ENCODE peak calls at places on chromosomes 3 and 15, in nine cellular contexts. One of them, this sample, is unnamed.

GRCh38 chr3:11310258-11310657 is 38.1 kb downstream of the ATG7 start:
- DNase-seq in cardiac fibroblast: no peak
- DNase-seq in stimulated activated CD4-positive, alpha-beta T cell treated with anti-CD3 and anti-CD28 coated beads, Interleukin-2, amount 100 ng/mL, for 48 hours: no peak
- DNase-seq in SHP77: no peak
- DNase-seq in activated CD4-positive, alpha-beta T cell treated with anti-CD3 and anti-CD28 coated beads, Interleukin-2, amount 10 ng/mL, durations not matched to agents 7 days and 5 days: no peak
- DNase-seq in mucosa of descending colon: no peak
- DNase-seq in T-cell: no peak
- DNase-seq in NCI-H1436: no peak
- DNase-seq in naive thymus-derived CD4-positive, alpha-beta T cell: no peak
- DNase-seq in this sample: no peak

GRCh38 chr15:50881121-50882048 is 27.1 kb upstream of the AP4E1 start:
- DNase-seq in cardiac fibroblast: no peak
- DNase-seq in activated CD4-positive, alpha-beta T cell treated with anti-CD3 and anti-CD28 coated beads, Interleukin-2, amount 10 ng/mL, durations not matched to agents 7 days and 5 days: no peak
- DNase-seq in stimulated activated CD4-positive, alpha-beta T cell treated with anti-CD3 and anti-CD28 coated beads, Interleukin-2, amount 100 ng/mL, for 48 hours: no peak
- DNase-seq in T-cell: no peak
- DNase-seq in naive thymus-derived CD4-positive, alpha-beta T cell: no peak
- DNase-seq in NCI-H1436: no peak
- DNase-seq in SHP77: no peak
- DNase-seq in mucosa of descending colon: no peak
- DNase-seq in this sample: no peak

GRCh38 chr3:185915642-185916041 is 22.2 kb downstream of the TRA2B start:
- DNase-seq in mucosa of descending colon: no peak
- DNase-seq in naive thymus-derived CD4-positive, alpha-beta T cell: no peak
- DNase-seq in activated CD4-positive, alpha-beta T cell treated with anti-CD3 and anti-CD28 coated beads, Interleukin-2, amount 10 ng/mL, durations not matched to agents 7 days and 5 days: no peak
- DNase-seq in SHP77: no peak
- DNase-seq in T-cell: no peak
- DNase-seq in stimulated activated CD4-positive, alpha-beta T cell treated with anti-CD3 and anti-CD28 coated beads, Interleukin-2, amount 100 ng/mL, for 48 hours: no peak
- DNase-seq in NCI-H1436: no peak
- DNase-seq in cardiac fibroblast: no peak
- DNase-seq in this sample: no peak

GRCh38 chr3:197191897-197192296 is 106.5 kb downstream of the DLG1 start:
- DNase-seq in activated CD4-positive, alpha-beta T cell treated with anti-CD3 and anti-CD28 coated beads, Interleukin-2, amount 10 ng/mL, durations not matched to agents 7 days and 5 days: no peak
- DNase-seq in naive thymus-derived CD4-positive, alpha-beta T cell: no peak
- DNase-seq in NCI-H1436: no peak
- DNase-seq in cardiac fibroblast: no peak
- DNase-seq in T-cell: no peak
- DNase-seq in stimulated activated CD4-positive, alpha-beta T cell treated with anti-CD3 and anti-CD28 coated beads, Interleukin-2, amount 100 ng/mL, for 48 hours: no peak
- DNase-seq in SHP77: no peak
- DNase-seq in mucosa of descending colon: no peak
- DNase-seq in this sample: no peak

GRCh38 chr3:128274837-128275236 is 121.6 kb downstream of the EEFSEC start:
- DNase-seq in stimulated activated CD4-positive, alpha-beta T cell treated with anti-CD3 and anti-CD28 coated beads, Interleukin-2, amount 100 ng/mL, for 48 hours: no peak
- DNase-seq in mucosa of descending colon: no peak
- DNase-seq in activated CD4-positive, alpha-beta T cell treated with anti-CD3 and anti-CD28 coated beads, Interleukin-2, amount 10 ng/mL, durations not matched to agents 7 days and 5 days: no peak
- DNase-seq in naive thymus-derived CD4-positive, alpha-beta T cell: no peak
- DNase-seq in cardiac fibroblast: peak
- DNase-seq in T-cell: no peak
- DNase-seq in NCI-H1436: no peak
- DNase-seq in SHP77: no peak
- DNase-seq in this sample: peak

GRCh38 chr3:48957006-48957705 is 32.9 kb upstream of the P4HTM start:
- DNase-seq in stimulated activated CD4-positive, alpha-beta T cell treated with anti-CD3 and anti-CD28 coated beads, Interleukin-2, amount 100 ng/mL, for 48 hours: no peak
- DNase-seq in naive thymus-derived CD4-positive, alpha-beta T cell: no peak
- DNase-seq in NCI-H1436: no peak
- DNase-seq in SHP77: no peak
- DNase-seq in T-cell: no peak
- DNase-seq in cardiac fibroblast: no peak
- DNase-seq in activated CD4-positive, alpha-beta T cell treated with anti-CD3 and anti-CD28 coated beads, Interleukin-2, amount 10 ng/mL, durations not matched to agents 7 days and 5 days: no peak
- DNase-seq in mucosa of descending colon: no peak
- DNase-seq in this sample: no peak

GRCh38 chr15:77187751-77188464 is 117.0 kb upstream of the TSPAN3 start:
- DNase-seq in T-cell: no peak
- DNase-seq in mucosa of descending colon: no peak
- DNase-seq in stimulated activated CD4-positive, alpha-beta T cell treated with anti-CD3 and anti-CD28 coated beads, Interleukin-2, amount 100 ng/mL, for 48 hours: no peak
- DNase-seq in cardiac fibroblast: peak
- DNase-seq in NCI-H1436: no peak
- DNase-seq in naive thymus-derived CD4-positive, alpha-beta T cell: no peak
- DNase-seq in activated CD4-positive, alpha-beta T cell treated with anti-CD3 and anti-CD28 coated beads, Interleukin-2, amount 10 ng/mL, durations not matched to agents 7 days and 5 days: peak
- DNase-seq in SHP77: no peak
- DNase-seq in this sample: no peak

GRCh38 chr3:143507735-143508580 is 340.3 kb downstream of the SLC9A9 start:
- DNase-seq in stimulated activated CD4-positive, alpha-beta T cell treated with anti-CD3 and anti-CD28 coated beads, Interleukin-2, amount 100 ng/mL, for 48 hours: no peak
- DNase-seq in activated CD4-positive, alpha-beta T cell treated with anti-CD3 and anti-CD28 coated beads, Interleukin-2, amount 10 ng/mL, durations not matched to agents 7 days and 5 days: no peak
- DNase-seq in cardiac fibroblast: peak
- DNase-seq in T-cell: no peak
- DNase-seq in SHP77: no peak
- DNase-seq in mucosa of descending colon: no peak
- DNase-seq in NCI-H1436: no peak
- DNase-seq in naive thymus-derived CD4-positive, alpha-beta T cell: no peak
- DNase-seq in this sample: peak

GRCh38 chr15:92112180-92112579 is 258.7 kb downstream of the SLCO3A1 start:
- DNase-seq in T-cell: no peak
- DNase-seq in activated CD4-positive, alpha-beta T cell treated with anti-CD3 and anti-CD28 coated beads, Interleukin-2, amount 10 ng/mL, durations not matched to agents 7 days and 5 days: no peak
- DNase-seq in mucosa of descending colon: no peak
- DNase-seq in naive thymus-derived CD4-positive, alpha-beta T cell: no peak
- DNase-seq in SHP77: no peak
- DNase-seq in cardiac fibroblast: no peak
- DNase-seq in stimulated activated CD4-positive, alpha-beta T cell treated with anti-CD3 and anti-CD28 coated beads, Interleukin-2, amount 100 ng/mL, for 48 hours: no peak
- DNase-seq in NCI-H1436: no peak
- DNase-seq in this sample: no peak

GRCh38 chr3:11204697-11205397 is 50.6 kb downstream of the HRH1 start:
- DNase-seq in stimulated activated CD4-positive, alpha-beta T cell treated with anti-CD3 and anti-CD28 coated beads, Interleukin-2, amount 100 ng/mL, for 48 hours: no peak
- DNase-seq in naive thymus-derived CD4-positive, alpha-beta T cell: no peak
- DNase-seq in cardiac fibroblast: no peak
- DNase-seq in NCI-H1436: no peak
- DNase-seq in SHP77: no peak
- DNase-seq in T-cell: no peak
- DNase-seq in mucosa of descending colon: no peak
- DNase-seq in activated CD4-positive, alpha-beta T cell treated with anti-CD3 and anti-CD28 coated beads, Interleukin-2, amount 10 ng/mL, durations not matched to agents 7 days and 5 days: no peak
- DNase-seq in this sample: no peak

GRCh38 chr15:68208641-68209240 is 3.6 kb upstream of the CALML4 start:
- DNase-seq in NCI-H1436: no peak
- DNase-seq in T-cell: no peak
- DNase-seq in cardiac fibroblast: no peak
- DNase-seq in activated CD4-positive, alpha-beta T cell treated with anti-CD3 and anti-CD28 coated beads, Interleukin-2, amount 10 ng/mL, durations not matched to agents 7 days and 5 days: no peak
- DNase-seq in naive thymus-derived CD4-positive, alpha-beta T cell: no peak
- DNase-seq in mucosa of descending colon: no peak
- DNase-seq in SHP77: no peak
- DNase-seq in stimulated activated CD4-positive, alpha-beta T cell treated with anti-CD3 and anti-CD28 coated beads, Interleukin-2, amount 100 ng/mL, for 48 hours: no peak
- DNase-seq in this sample: no peak

GRCh38 chr3:73324203-73325155 is 263.0 kb downstream of the EBLN2 start:
- DNase-seq in mucosa of descending colon: no peak
- DNase-seq in activated CD4-positive, alpha-beta T cell treated with anti-CD3 and anti-CD28 coated beads, Interleukin-2, amount 10 ng/mL, durations not matched to agents 7 days and 5 days: no peak
- DNase-seq in NCI-H1436: no peak
- DNase-seq in T-cell: no peak
- DNase-seq in naive thymus-derived CD4-positive, alpha-beta T cell: no peak
- DNase-seq in SHP77: no peak
- DNase-seq in stimulated activated CD4-positive, alpha-beta T cell treated with anti-CD3 and anti-CD28 coated beads, Interleukin-2, amount 100 ng/mL, for 48 hours: no peak
- DNase-seq in cardiac fibroblast: no peak
- DNase-seq in this sample: no peak

GRCh38 chr15:31871159-31871886 is 159.0 kb upstream of the CHRNA7 start:
- DNase-seq in SHP77: peak
- DNase-seq in naive thymus-derived CD4-positive, alpha-beta T cell: no peak
- DNase-seq in NCI-H1436: no peak
- DNase-seq in T-cell: no peak
- DNase-seq in stimulated activated CD4-positive, alpha-beta T cell treated with anti-CD3 and anti-CD28 coated beads, Interleukin-2, amount 100 ng/mL, for 48 hours: peak
- DNase-seq in cardiac fibroblast: no peak
- DNase-seq in mucosa of descending colon: no peak
- DNase-seq in activated CD4-positive, alpha-beta T cell treated with anti-CD3 and anti-CD28 coated beads, Interleukin-2, amount 10 ng/mL, durations not matched to agents 7 days and 5 days: no peak
- DNase-seq in this sample: no peak

GRCh38 chr15:38691951-38692788 is 127.6 kb upstream of the RASGRP1 start:
- DNase-seq in T-cell: no peak
- DNase-seq in cardiac fibroblast: no peak
- DNase-seq in mucosa of descending colon: no peak
- DNase-seq in naive thymus-derived CD4-positive, alpha-beta T cell: no peak
- DNase-seq in NCI-H1436: no peak
- DNase-seq in activated CD4-positive, alpha-beta T cell treated with anti-CD3 and anti-CD28 coated beads, Interleukin-2, amount 10 ng/mL, durations not matched to agents 7 days and 5 days: no peak
- DNase-seq in SHP77: no peak
- DNase-seq in stimulated activated CD4-positive, alpha-beta T cell treated with anti-CD3 and anti-CD28 coated beads, Interleukin-2, amount 100 ng/mL, for 48 hours: no peak
- DNase-seq in this sample: no peak

GRCh38 chr3:48536787-48537186 is 19.8 kb downstream of the PFKFB4 start:
- DNase-seq in naive thymus-derived CD4-positive, alpha-beta T cell: no peak
- DNase-seq in activated CD4-positive, alpha-beta T cell treated with anti-CD3 and anti-CD28 coated beads, Interleukin-2, amount 10 ng/mL, durations not matched to agents 7 days and 5 days: no peak
- DNase-seq in cardiac fibroblast: no peak
- DNase-seq in SHP77: no peak
- DNase-seq in stimulated activated CD4-positive, alpha-beta T cell treated with anti-CD3 and anti-CD28 coated beads, Interleukin-2, amount 100 ng/mL, for 48 hours: no peak
- DNase-seq in NCI-H1436: no peak
- DNase-seq in T-cell: no peak
- DNase-seq in mucosa of descending colon: no peak
- DNase-seq in this sample: no peak

GRCh38 chr3:17091895-17092294 is 207.1 kb downstream of the PLCL2 start:
- DNase-seq in cardiac fibroblast: peak
- DNase-seq in stimulated activated CD4-positive, alpha-beta T cell treated with anti-CD3 and anti-CD28 coated beads, Interleukin-2, amount 100 ng/mL, for 48 hours: no peak
- DNase-seq in activated CD4-positive, alpha-beta T cell treated with anti-CD3 and anti-CD28 coated beads, Interleukin-2, amount 10 ng/mL, durations not matched to agents 7 days and 5 days: no peak
- DNase-seq in mucosa of descending colon: no peak
- DNase-seq in NCI-H1436: no peak
- DNase-seq in naive thymus-derived CD4-positive, alpha-beta T cell: no peak
- DNase-seq in T-cell: no peak
- DNase-seq in SHP77: no peak
- DNase-seq in this sample: no peak

GRCh38 chr3:190968616-190969015 is 106.1 kb upstream of the GMNC start:
- DNase-seq in mucosa of descending colon: no peak
- DNase-seq in T-cell: no peak
- DNase-seq in activated CD4-positive, alpha-beta T cell treated with anti-CD3 and anti-CD28 coated beads, Interleukin-2, amount 10 ng/mL, durations not matched to agents 7 days and 5 days: no peak
- DNase-seq in SHP77: no peak
- DNase-seq in cardiac fibroblast: no peak
- DNase-seq in stimulated activated CD4-positive, alpha-beta T cell treated with anti-CD3 and anti-CD28 coated beads, Interleukin-2, amount 100 ng/mL, for 48 hours: no peak
- DNase-seq in NCI-H1436: no peak
- DNase-seq in naive thymus-derived CD4-positive, alpha-beta T cell: no peak
- DNase-seq in this sample: no peak

GRCh38 chr3:51706788-51707731 is at the start of gene GRM2:
- DNase-seq in NCI-H1436: peak
- DNase-seq in T-cell: peak
- DNase-seq in cardiac fibroblast: peak
- DNase-seq in activated CD4-positive, alpha-beta T cell treated with anti-CD3 and anti-CD28 coated beads, Interleukin-2, amount 10 ng/mL, durations not matched to agents 7 days and 5 days: peak
- DNase-seq in naive thymus-derived CD4-positive, alpha-beta T cell: peak
- DNase-seq in SHP77: peak
- DNase-seq in mucosa of descending colon: peak
- DNase-seq in stimulated activated CD4-positive, alpha-beta T cell treated with anti-CD3 and anti-CD28 coated beads, Interleukin-2, amount 100 ng/mL, for 48 hours: no peak
- DNase-seq in this sample: peak

GRCh38 chr3:118818386-118818785 is 216.3 kb downstream of the IGSF11 start:
- DNase-seq in T-cell: no peak
- DNase-seq in SHP77: no peak
- DNase-seq in NCI-H1436: no peak
- DNase-seq in activated CD4-positive, alpha-beta T cell treated with anti-CD3 and anti-CD28 coated beads, Interleukin-2, amount 10 ng/mL, durations not matched to agents 7 days and 5 days: no peak
- DNase-seq in mucosa of descending colon: no peak
- DNase-seq in cardiac fibroblast: peak
- DNase-seq in stimulated activated CD4-positive, alpha-beta T cell treated with anti-CD3 and anti-CD28 coated beads, Interleukin-2, amount 100 ng/mL, for 48 hours: no peak
- DNase-seq in naive thymus-derived CD4-positive, alpha-beta T cell: no peak
- DNase-seq in this sample: peak

GRCh38 chr15:94838281-94838680 is 606.9 kb downstream of the MCTP2 start:
- DNase-seq in naive thymus-derived CD4-positive, alpha-beta T cell: no peak
- DNase-seq in stimulated activated CD4-positive, alpha-beta T cell treated with anti-CD3 and anti-CD28 coated beads, Interleukin-2, amount 100 ng/mL, for 48 hours: no peak
- DNase-seq in NCI-H1436: no peak
- DNase-seq in activated CD4-positive, alpha-beta T cell treated with anti-CD3 and anti-CD28 coated beads, Interleukin-2, amount 10 ng/mL, durations not matched to agents 7 days and 5 days: no peak
- DNase-seq in SHP77: no peak
- DNase-seq in mucosa of descending colon: no peak
- DNase-seq in T-cell: no peak
- DNase-seq in cardiac fibroblast: no peak
- DNase-seq in this sample: no peak

GRCh38 chr3:187196573-187197094 is 652 bp upstream of the RTP1 start:
- DNase-seq in activated CD4-positive, alpha-beta T cell treated with anti-CD3 and anti-CD28 coated beads, Interleukin-2, amount 10 ng/mL, durations not matched to agents 7 days and 5 days: no peak
- DNase-seq in stimulated activated CD4-positive, alpha-beta T cell treated with anti-CD3 and anti-CD28 coated beads, Interleukin-2, amount 100 ng/mL, for 48 hours: no peak
- DNase-seq in NCI-H1436: no peak
- DNase-seq in cardiac fibroblast: no peak
- DNase-seq in naive thymus-derived CD4-positive, alpha-beta T cell: no peak
- DNase-seq in SHP77: no peak
- DNase-seq in mucosa of descending colon: no peak
- DNase-seq in T-cell: no peak
- DNase-seq in this sample: no peak

GRCh38 chr15:69513986-69514385 is 61.4 kb downstream of the RPLP1 start:
- DNase-seq in NCI-H1436: no peak
- DNase-seq in mucosa of descending colon: no peak
- DNase-seq in activated CD4-positive, alpha-beta T cell treated with anti-CD3 and anti-CD28 coated beads, Interleukin-2, amount 10 ng/mL, durations not matched to agents 7 days and 5 days: no peak
- DNase-seq in SHP77: no peak
- DNase-seq in stimulated activated CD4-positive, alpha-beta T cell treated with anti-CD3 and anti-CD28 coated beads, Interleukin-2, amount 100 ng/mL, for 48 hours: no peak
- DNase-seq in cardiac fibroblast: no peak
- DNase-seq in T-cell: no peak
- DNase-seq in naive thymus-derived CD4-positive, alpha-beta T cell: no peak
- DNase-seq in this sample: no peak

GRCh38 chr15:101201411-101202174 is 50.3 kb downstream of the CHSY1 start:
- DNase-seq in stimulated activated CD4-positive, alpha-beta T cell treated with anti-CD3 and anti-CD28 coated beads, Interleukin-2, amount 100 ng/mL, for 48 hours: no peak
- DNase-seq in NCI-H1436: no peak
- DNase-seq in cardiac fibroblast: peak
- DNase-seq in SHP77: no peak
- DNase-seq in naive thymus-derived CD4-positive, alpha-beta T cell: no peak
- DNase-seq in mucosa of descending colon: peak
- DNase-seq in activated CD4-positive, alpha-beta T cell treated with anti-CD3 and anti-CD28 coated beads, Interleukin-2, amount 10 ng/mL, durations not matched to agents 7 days and 5 days: no peak
- DNase-seq in T-cell: no peak
- DNase-seq in this sample: peak

GRCh38 chr3:172626241-172626640 is 84.6 kb downstream of the NCEH1 start:
- DNase-seq in mucosa of descending colon: no peak
- DNase-seq in naive thymus-derived CD4-positive, alpha-beta T cell: no peak
- DNase-seq in activated CD4-positive, alpha-beta T cell treated with anti-CD3 and anti-CD28 coated beads, Interleukin-2, amount 10 ng/mL, durations not matched to agents 7 days and 5 days: no peak
- DNase-seq in NCI-H1436: no peak
- DNase-seq in stimulated activated CD4-positive, alpha-beta T cell treated with anti-CD3 and anti-CD28 coated beads, Interleukin-2, amount 100 ng/mL, for 48 hours: no peak
- DNase-seq in cardiac fibroblast: peak
- DNase-seq in T-cell: no peak
- DNase-seq in SHP77: no peak
- DNase-seq in this sample: no peak

GRCh38 chr15:59437473-59437776 is 561 bp upstream of the FAM81A start:
- DNase-seq in mucosa of descending colon: no peak
- DNase-seq in NCI-H1436: no peak
- DNase-seq in cardiac fibroblast: no peak
- DNase-seq in naive thymus-derived CD4-positive, alpha-beta T cell: no peak
- DNase-seq in activated CD4-positive, alpha-beta T cell treated with anti-CD3 and anti-CD28 coated beads, Interleukin-2, amount 10 ng/mL, durations not matched to agents 7 days and 5 days: no peak
- DNase-seq in T-cell: no peak
- DNase-seq in SHP77: no peak
- DNase-seq in stimulated activated CD4-positive, alpha-beta T cell treated with anti-CD3 and anti-CD28 coated beads, Interleukin-2, amount 100 ng/mL, for 48 hours: no peak
- DNase-seq in this sample: no peak

GRCh38 chr3:100653731-100654309 is 44.4 kb downstream of the ADGRG7 start:
- DNase-seq in stimulated activated CD4-positive, alpha-beta T cell treated with anti-CD3 and anti-CD28 coated beads, Interleukin-2, amount 100 ng/mL, for 48 hours: no peak
- DNase-seq in mucosa of descending colon: no peak
- DNase-seq in naive thymus-derived CD4-positive, alpha-beta T cell: no peak
- DNase-seq in NCI-H1436: no peak
- DNase-seq in activated CD4-positive, alpha-beta T cell treated with anti-CD3 and anti-CD28 coated beads, Interleukin-2, amount 10 ng/mL, durations not matched to agents 7 days and 5 days: no peak
- DNase-seq in cardiac fibroblast: no peak
- DNase-seq in SHP77: no peak
- DNase-seq in T-cell: no peak
- DNase-seq in this sample: no peak

GRCh38 chr3:128317698-128318231 is 148.9 kb downstream of the DNAJB8 start:
- DNase-seq in naive thymus-derived CD4-positive, alpha-beta T cell: no peak
- DNase-seq in T-cell: no peak
- DNase-seq in mucosa of descending colon: no peak
- DNase-seq in stimulated activated CD4-positive, alpha-beta T cell treated with anti-CD3 and anti-CD28 coated beads, Interleukin-2, amount 100 ng/mL, for 48 hours: no peak
- DNase-seq in NCI-H1436: no peak
- DNase-seq in activated CD4-positive, alpha-beta T cell treated with anti-CD3 and anti-CD28 coated beads, Interleukin-2, amount 10 ng/mL, durations not matched to agents 7 days and 5 days: no peak
- DNase-seq in cardiac fibroblast: no peak
- DNase-seq in SHP77: no peak
- DNase-seq in this sample: no peak

GRCh38 chr15:49741721-49742120 is 120.9 kb downstream of the DTWD1 start:
- DNase-seq in cardiac fibroblast: no peak
- DNase-seq in activated CD4-positive, alpha-beta T cell treated with anti-CD3 and anti-CD28 coated beads, Interleukin-2, amount 10 ng/mL, durations not matched to agents 7 days and 5 days: no peak
- DNase-seq in naive thymus-derived CD4-positive, alpha-beta T cell: no peak
- DNase-seq in stimulated activated CD4-positive, alpha-beta T cell treated with anti-CD3 and anti-CD28 coated beads, Interleukin-2, amount 100 ng/mL, for 48 hours: no peak
- DNase-seq in mucosa of descending colon: peak
- DNase-seq in SHP77: peak
- DNase-seq in T-cell: no peak
- DNase-seq in NCI-H1436: no peak
- DNase-seq in this sample: no peak

GRCh38 chr15:39376371-39376909 is 204.4 kb upstream of the THBS1 start:
- DNase-seq in mucosa of descending colon: no peak
- DNase-seq in naive thymus-derived CD4-positive, alpha-beta T cell: no peak
- DNase-seq in SHP77: no peak
- DNase-seq in cardiac fibroblast: peak
- DNase-seq in stimulated activated CD4-positive, alpha-beta T cell treated with anti-CD3 and anti-CD28 coated beads, Interleukin-2, amount 100 ng/mL, for 48 hours: no peak
- DNase-seq in activated CD4-positive, alpha-beta T cell treated with anti-CD3 and anti-CD28 coated beads, Interleukin-2, amount 10 ng/mL, durations not matched to agents 7 days and 5 days: no peak
- DNase-seq in NCI-H1436: no peak
- DNase-seq in T-cell: no peak
- DNase-seq in this sample: no peak

GRCh38 chr3:111200027-111200426 is 128.4 kb downstream of the NECTIN3 start:
- DNase-seq in SHP77: no peak
- DNase-seq in stimulated activated CD4-positive, alpha-beta T cell treated with anti-CD3 and anti-CD28 coated beads, Interleukin-2, amount 100 ng/mL, for 48 hours: no peak
- DNase-seq in naive thymus-derived CD4-positive, alpha-beta T cell: no peak
- DNase-seq in activated CD4-positive, alpha-beta T cell treated with anti-CD3 and anti-CD28 coated beads, Interleukin-2, amount 10 ng/mL, durations not matched to agents 7 days and 5 days: no peak
- DNase-seq in T-cell: no peak
- DNase-seq in NCI-H1436: no peak
- DNase-seq in cardiac fibroblast: no peak
- DNase-seq in mucosa of descending colon: no peak
- DNase-seq in this sample: no peak

GRCh38 chr3:133380481-133381225 is 19.2 kb upstream of the BFSP2 start:
- DNase-seq in T-cell: no peak
- DNase-seq in stimulated activated CD4-positive, alpha-beta T cell treated with anti-CD3 and anti-CD28 coated beads, Interleukin-2, amount 100 ng/mL, for 48 hours: no peak
- DNase-seq in activated CD4-positive, alpha-beta T cell treated with anti-CD3 and anti-CD28 coated beads, Interleukin-2, amount 10 ng/mL, durations not matched to agents 7 days and 5 days: no peak
- DNase-seq in mucosa of descending colon: no peak
- DNase-seq in naive thymus-derived CD4-positive, alpha-beta T cell: no peak
- DNase-seq in NCI-H1436: no peak
- DNase-seq in SHP77: no peak
- DNase-seq in cardiac fibroblast: no peak
- DNase-seq in this sample: no peak

This sample was measured in amniotic stem cell.